ENCODE peak calls at places on chromosomes 1 and 21, in six cellular contexts. F, O, N, L, U and Y are unnamed samples.

GRCh38 chr1:44808063-44808937 is at the start of gene BTBD19:
- DNase-seq in F (peak; percentile 87), O (no peak), N (no peak), L (no peak), U (peak; percentile 51), Y (no peak)

GRCh38 chr1:26078286-26079177 is 11.1 kb upstream of the TRIM63 start:
- DNase-seq in F (no peak), O (no peak), N (no peak), L (no peak), U (no peak), Y (no peak)

GRCh38 chr1:93620841-93621210 is 60.8 kb downstream of the BCAR3 start:
- DNase-seq in F (peak; percentile 55), O (no peak), N (no peak), L (no peak), U (peak; percentile 68), Y (no peak)

GRCh38 chr21:32256873-32257620 is 21.8 kb downstream of the MIS18A start:
- DNase-seq in F (no peak), O (no peak), N (no peak), L (no peak), U (peak; percentile 61), Y (peak; percentile 63)

GRCh38 chr1:20936621-20937020 is 149.5 kb upstream of the HP1BP3 start:
- DNase-seq in F (no peak), O (no peak), N (no peak), L (no peak), U (no peak), Y (no peak)

GRCh38 chr1:6209661-6210605 is 4.0 kb downstream of the RNF207 start:
- DNase-seq in F (peak; percentile 70), O (no peak), N (no peak), L (no peak), U (no peak), Y (no peak)

GRCh38 chr1:63967901-63968300 is 194.1 kb downstream of the ROR1 start:
- DNase-seq in F (no peak), O (no peak), N (no peak), L (no peak), U (no peak), Y (no peak)

GRCh38 chr21:27429612-27430361 is 462.9 kb upstream of the ADAMTS5 start:
- DNase-seq in F (no peak), O (no peak), N (no peak), L (no peak), U (no peak), Y (no peak)

GRCh38 chr1:172646653-172647052 is 12.2 kb upstream of the FASLG start:
- DNase-seq in F (no peak), O (no peak), N (no peak), L (no peak), U (no peak), Y (no peak)

GRCh38 chr1:44608141-44608540 is 66.1 kb downstream of the TMEM53 start:
- DNase-seq in F (peak; percentile 74), O (no peak), N (no peak), L (no peak), U (no peak), Y (no peak)

GRCh38 chr1:209576798-209577197 is 6.7 kb upstream of the CAMK1G start:
- DNase-seq in F (peak; percentile 88), O (peak; percentile 73), N (peak; percentile 41), L (peak; percentile 51), U (peak; percentile 83), Y (peak; percentile 63)

GRCh38 chr1:172342584-172343245 is 77.8 kb upstream of the C1orf105 start:
- DNase-seq in F (no peak), O (no peak), N (no peak), L (no peak), U (no peak), Y (no peak)

GRCh38 chr1:218259800-218260199 is 25.3 kb upstream of the RRP15 start:
- DNase-seq in F (peak; percentile 75), O (peak; percentile 7), N (no peak), L (no peak), U (no peak), Y (no peak)

GRCh38 chr1:203051841-203052324 is 25.6 kb downstream of the PPFIA4 start:
- DNase-seq in F (no peak), O (no peak), N (no peak), L (no peak), U (no peak), Y (no peak)

GRCh38 chr1:115246526-115246925 is 91.5 kb downstream of the NGF start:
- DNase-seq in F (no peak), O (no peak), N (no peak), L (no peak), U (no peak), Y (no peak)

GRCh38 chr1:78722947-78723346 is 73.3 kb downstream of the IFI44 start:
- DNase-seq in F (no peak), O (no peak), N (no peak), L (no peak), U (no peak), Y (no peak)

GRCh38 chr1:113283914-113284313 is 106.4 kb upstream of the MAGI3 start:
- DNase-seq in F (no peak), O (no peak), N (no peak), L (no peak), U (no peak), Y (no peak)

GRCh38 chr1:63663873-63664272 is 70.7 kb downstream of the PGM1 start:
- DNase-seq in F (no peak), O (no peak), N (no peak), L (no peak), U (no peak), Y (no peak)

DNA sequence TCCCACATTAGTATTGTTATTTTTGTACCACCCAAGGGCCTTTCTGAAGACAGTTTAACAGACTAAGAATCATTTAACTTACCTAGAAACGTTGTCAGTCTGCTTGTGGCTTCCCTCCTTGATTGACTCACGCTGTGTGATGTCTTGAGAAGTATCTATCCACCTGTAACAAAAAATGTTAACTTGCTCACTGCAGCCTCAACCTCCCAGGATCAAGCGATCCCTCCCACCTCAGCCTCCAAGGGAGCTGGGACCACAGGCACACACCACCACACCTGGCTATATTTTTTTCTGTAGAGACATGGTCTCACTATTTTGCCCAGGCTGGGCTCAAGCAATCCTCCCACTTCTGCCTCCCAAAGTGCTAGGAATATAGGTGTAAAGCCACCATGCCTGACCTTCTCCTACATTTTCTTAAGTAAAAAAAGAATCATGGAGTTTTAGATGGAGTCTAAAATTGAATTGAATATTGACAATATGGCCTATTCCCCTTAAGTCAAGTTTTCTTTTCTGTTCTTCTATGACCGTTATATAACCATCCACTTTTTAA is 15.6 kb downstream of the SFPQ start:
- DNase-seq in F (no peak), O (no peak), N (no peak), L (no peak), U (no peak), Y (no peak)
- TF ChIP-seq POLR2AphosphoS5 in F (no peak), O (no peak), N (peak; percentile 88), L (peak; percentile 91), U (no peak), Y (no peak)

GRCh38 chr1:243927401-243927800 is 77.4 kb upstream of the AKT3 start:
- DNase-seq in F (no peak), O (no peak), N (no peak), L (no peak), U (no peak), Y (no peak)

GRCh38 chr1:243924588-243925349 is 74.7 kb upstream of the AKT3 start:
- DNase-seq in F (peak; percentile 56), O (no peak), N (no peak), L (no peak), U (no peak), Y (no peak)

GRCh38 chr1:243926299-243926698 is 76.3 kb upstream of the AKT3 start:
- DNase-seq in F (no peak), O (no peak), N (no peak), L (no peak), U (no peak), Y (no peak)

GRCh38 chr1:243924188-243924587 is 74.1 kb upstream of the AKT3 start:
- DNase-seq in F (no peak), O (no peak), N (no peak), L (no peak), U (no peak), Y (no peak)

DNA sequence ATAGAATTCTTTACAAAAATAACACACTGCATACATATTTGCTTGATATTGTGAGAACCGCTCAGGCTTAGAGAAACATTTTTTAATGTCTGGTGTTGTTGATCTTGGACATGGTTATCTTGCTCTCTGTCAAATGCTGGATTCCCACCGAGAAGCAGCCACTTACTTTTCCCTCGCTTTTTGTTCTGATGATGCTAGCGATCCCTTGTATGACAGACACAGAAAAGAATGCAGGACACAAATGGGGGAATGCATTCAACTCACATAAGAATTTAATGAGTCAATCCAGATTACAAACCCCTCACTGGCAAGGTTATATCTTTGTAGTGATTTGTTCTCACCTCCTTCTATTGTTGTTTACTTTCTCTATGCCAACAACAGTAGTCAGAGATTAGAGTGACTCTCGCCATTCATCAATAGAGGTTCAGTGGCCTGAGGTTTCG is 76.8 kb upstream of the AKT3 start:
- DNase-seq in F (peak; percentile 63), O (peak; percentile 15), N (no peak), L (no peak), U (no peak), Y (no peak)
- TF ChIP-seq POLR2AphosphoS5 in F (no peak), O (no peak), N (no peak), L (no peak), U (no peak), Y (no peak)

DNA sequence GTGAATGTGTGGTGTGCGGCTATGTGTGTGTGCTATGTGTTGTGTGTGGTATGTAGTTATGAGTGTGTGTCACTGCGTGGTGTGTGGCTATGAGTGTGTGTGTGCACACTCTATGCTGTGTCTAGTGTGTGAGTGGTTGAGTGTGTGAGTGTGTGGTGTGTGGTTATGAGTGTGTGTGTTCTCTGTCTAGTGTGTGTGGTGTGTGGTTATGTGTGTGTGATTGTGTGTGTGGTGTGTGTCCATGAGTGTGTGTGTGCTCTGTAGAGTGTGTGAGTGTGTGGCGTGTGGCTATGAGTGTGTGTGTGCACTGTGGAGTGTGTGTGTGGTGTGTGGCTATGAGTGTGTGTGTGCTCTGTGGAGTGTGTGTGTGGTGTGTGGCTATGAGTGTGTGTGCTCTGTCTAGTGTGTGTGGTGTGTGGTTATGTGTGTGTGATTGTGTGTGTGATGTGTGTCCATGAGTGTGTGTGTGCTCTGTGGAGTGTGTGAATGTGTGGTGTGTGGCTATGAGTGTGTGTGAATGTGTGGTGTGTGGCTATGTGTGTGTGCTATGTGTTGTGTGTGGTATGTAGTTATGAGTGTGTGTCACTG is 2.3 kb upstream of the FCMR start:
- DNase-seq in F (no peak), O (no peak), N (no peak), L (no peak), U (no peak), Y (no peak)
- TF ChIP-seq POLR2AphosphoS5 in F (no peak), O (no peak), N (peak; percentile 62), L (peak; percentile 20), U (no peak), Y (no peak)

DNA sequence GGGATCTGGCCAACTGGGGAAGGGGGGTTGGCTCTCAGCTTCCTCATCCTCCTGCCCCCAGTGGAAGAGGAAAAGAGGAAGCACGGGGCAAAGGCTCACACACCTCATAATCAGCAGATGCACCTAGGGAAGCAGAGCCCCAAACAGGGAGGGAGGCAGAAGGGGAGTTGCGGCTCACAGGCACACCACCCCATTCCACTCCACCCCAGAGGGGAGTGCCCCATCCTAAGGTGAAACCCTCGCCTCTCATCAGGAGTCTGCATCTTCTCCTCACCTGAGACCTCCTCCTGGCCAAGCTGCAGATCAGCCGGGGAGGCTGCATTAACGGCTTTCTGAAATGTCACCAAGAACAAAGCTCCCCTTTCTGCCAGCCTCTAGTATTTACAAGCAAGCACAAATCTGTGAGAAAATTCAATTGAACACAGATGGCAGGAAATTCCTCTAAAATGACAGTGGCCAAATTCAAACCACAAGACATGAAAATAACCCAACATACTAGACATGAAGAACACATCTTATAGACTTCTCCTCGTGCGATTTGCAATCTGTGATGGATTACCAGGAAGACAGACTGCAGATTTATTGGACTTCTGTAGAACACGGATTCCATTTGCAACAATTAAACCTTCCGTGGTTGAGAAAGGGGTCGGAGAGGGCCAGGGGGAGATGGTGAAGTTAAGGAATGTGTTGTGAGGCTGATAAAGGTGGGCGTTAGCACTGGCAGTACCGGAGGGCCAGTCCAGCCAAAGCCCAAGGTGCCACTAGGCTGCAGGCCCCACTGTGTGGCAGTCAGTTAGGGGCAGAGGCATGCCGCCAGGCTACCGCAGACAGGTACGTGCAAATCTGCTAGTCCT is 82.7 kb downstream of the GLIS1 start:
- DNase-seq in F (no peak), O (no peak), N (no peak), L (no peak), U (no peak), Y (no peak)
- TF ChIP-seq POLR2AphosphoS5 in F (no peak), O (no peak), N (no peak), L (no peak), U (no peak), Y (no peak)